ENCODE peak calls at places on chromosomes 11 and 22, in nine cellular contexts. Q is ovary, O is GM13977, J is GM23338, A is fibroblast of lung, T is astrocyte of the spinal cord, L is mesothelial cell of epicardium, K is heart left ventricle, B is A549. G is an unnamed sample.
A peak's percentile ranks its signal among the peaks of the same experiment; 100 is the strongest.

GRCh38 chr11:45110562-45110961 is 35.9 kb upstream of the PRDM11 start:
- DNase-seq in B (peak; percentile 70), K (peak; percentile 45), O (peak; percentile 71), Q (peak; percentile 23), T (peak; percentile 70), A (peak; percentile 77), L (no peak), J (peak; percentile 89), G (peak; percentile 48)

GRCh38 chr11:6321961-6322362 is 1.7 kb upstream of the CAVIN3 start:
- DNase-seq in K (no peak), T (peak; percentile 65), A (peak; percentile 61), J (peak; percentile 18), O (no peak), B (no peak), L (no peak), Q (no peak), G (peak; percentile 35)

GRCh38 chr11:61972796-61973602 is 5.6 kb upstream of the FTH1 start:
- DNase-seq in K (no peak), L (no peak), B (no peak), T (peak; percentile 87), A (peak; percentile 93), O (no peak), Q (no peak), J (no peak), G (no peak)

GRCh38 chr22:25081409-25081824 is 118.2 kb upstream of the CRYBB3 start:
- DNase-seq in B (peak; percentile 49), L (no peak), Q (no peak), K (no peak), O (peak; percentile 75), J (peak; percentile 73), T (no peak), A (peak; percentile 14), G (peak; percentile 79)

GRCh38 chr11:12784987-12785386 is 110.8 kb downstream of the TEAD1 start:
- DNase-seq in Q (no peak), B (no peak), T (no peak), L (no peak), K (no peak), O (no peak), A (no peak), J (no peak), G (no peak)

GRCh38 chr11:92332986-92333385 is 108.4 kb downstream of the FAT3 start:
- DNase-seq in J (no peak), A (peak; percentile 89), Q (no peak), K (no peak), L (no peak), B (no peak), O (no peak), T (peak; percentile 43), G (no peak)

GRCh38 chr11:2831826-2832717 is 53.5 kb downstream of the CDKN1C start:
- DNase-seq in L (no peak), A (no peak), J (no peak), O (no peak), Q (no peak), K (no peak), T (no peak), B (no peak), G (no peak)

GRCh38 chr22:20154602-20155183 is 3.8 kb upstream of the CCDC188 start:
- DNase-seq in J (peak; percentile 58), Q (no peak), L (no peak), O (no peak), K (no peak), T (no peak), B (peak; percentile 16), A (no peak), G (no peak)

GRCh38 chr11:75474878-75475766 is 42.1 kb upstream of the KLHL35 start:
- DNase-seq in T (peak; percentile 29), K (peak; percentile 66), Q (peak; percentile 62), A (peak; percentile 52), L (no peak), J (peak; percentile 95), O (peak; percentile 58), B (no peak), G (peak; percentile 92)

GRCh38 chr11:19953342-19953741 is 206.9 kb downstream of the DBX1 start:
- DNase-seq in B (peak; percentile 21), Q (no peak), J (peak; percentile 84), T (peak; percentile 63), O (no peak), L (no peak), A (peak; percentile 35), K (no peak), G (no peak)

GRCh38 chr11:1041936-1042608 is 5.6 kb upstream of the MUC6 start:
- DNase-seq in T (no peak), J (no peak), O (no peak), B (peak; percentile 44), Q (no peak), A (no peak), L (no peak), K (no peak), G (no peak)
- TF ChIP-seq CTCF in T (no peak), J (no peak), O (no peak), B (no peak), Q (no peak), A (no peak), L (no peak), K (no peak), G (no peak)

DNA sequence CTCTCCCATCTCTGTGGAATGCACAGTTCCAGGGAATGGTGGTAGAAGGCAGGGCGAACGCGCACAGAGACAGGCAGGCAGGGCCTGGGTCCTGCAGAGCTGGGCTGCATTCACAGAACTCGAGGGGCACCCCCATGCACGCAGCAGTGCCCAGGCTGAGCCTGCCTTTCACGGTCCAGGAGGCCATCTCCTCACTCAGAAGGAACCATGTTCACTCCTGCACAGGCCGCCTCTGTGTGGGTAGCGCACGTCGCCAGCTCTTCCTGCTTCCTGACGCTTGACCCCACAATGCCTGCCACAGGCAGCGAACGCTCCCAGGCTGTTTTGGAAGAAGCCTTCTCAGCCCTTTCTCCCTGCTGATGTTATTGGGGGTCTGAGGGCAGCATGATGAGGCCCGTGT is 98.8 kb upstream of the BID start:
- DNase-seq in O (no peak), T (no peak), B (no peak), J (no peak), L (no peak), K (no peak), Q (no peak), A (no peak), G (no peak)
- TF ChIP-seq CTCF in O (no peak), T (no peak), B (no peak), J (no peak), L (no peak), K (no peak), Q (no peak), A (no peak), G (no peak)

DNA sequence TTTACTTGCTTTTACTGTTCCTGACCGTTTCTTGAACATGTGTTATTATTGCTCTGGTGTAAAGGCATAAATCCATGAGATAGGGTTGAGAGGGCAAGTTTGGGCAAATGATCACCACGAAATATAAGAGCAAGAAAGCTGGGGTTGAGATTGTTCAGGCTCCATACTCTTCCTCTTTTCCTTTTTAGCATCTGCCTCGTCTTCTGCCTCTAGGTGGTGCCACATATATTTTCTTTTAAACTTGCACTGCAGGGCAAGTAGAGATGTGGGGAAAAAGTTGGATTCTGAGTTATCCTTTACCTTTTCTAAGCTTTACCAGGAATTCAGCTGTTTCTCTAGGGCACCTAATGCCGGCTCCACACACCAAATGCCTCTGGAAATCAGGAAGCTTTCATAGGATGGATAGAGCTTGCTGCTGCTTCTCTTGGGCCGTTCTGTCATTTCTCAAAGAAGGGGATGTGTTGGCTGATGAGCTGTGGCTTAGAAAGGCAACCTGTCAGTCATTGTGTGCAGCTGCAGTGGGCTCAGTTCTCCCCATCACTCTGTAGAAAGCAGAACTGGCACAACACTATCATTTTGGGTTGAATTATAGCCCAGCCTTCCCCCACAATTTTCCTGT is 98.2 kb downstream of the LDLRAD3 start:
- DNase-seq in T (peak; percentile 30), L (no peak), K (no peak), J (peak; percentile 43), B (no peak), O (peak; percentile 37), Q (no peak), A (no peak), G (peak; percentile 4)
- TF ChIP-seq CTCF in T (peak; percentile 64), L (no peak), K (peak; percentile 60), J (peak; percentile 61), B (peak; percentile 65), O (peak; percentile 62), Q (no peak), A (peak; percentile 72), G (peak; percentile 11)

DNA sequence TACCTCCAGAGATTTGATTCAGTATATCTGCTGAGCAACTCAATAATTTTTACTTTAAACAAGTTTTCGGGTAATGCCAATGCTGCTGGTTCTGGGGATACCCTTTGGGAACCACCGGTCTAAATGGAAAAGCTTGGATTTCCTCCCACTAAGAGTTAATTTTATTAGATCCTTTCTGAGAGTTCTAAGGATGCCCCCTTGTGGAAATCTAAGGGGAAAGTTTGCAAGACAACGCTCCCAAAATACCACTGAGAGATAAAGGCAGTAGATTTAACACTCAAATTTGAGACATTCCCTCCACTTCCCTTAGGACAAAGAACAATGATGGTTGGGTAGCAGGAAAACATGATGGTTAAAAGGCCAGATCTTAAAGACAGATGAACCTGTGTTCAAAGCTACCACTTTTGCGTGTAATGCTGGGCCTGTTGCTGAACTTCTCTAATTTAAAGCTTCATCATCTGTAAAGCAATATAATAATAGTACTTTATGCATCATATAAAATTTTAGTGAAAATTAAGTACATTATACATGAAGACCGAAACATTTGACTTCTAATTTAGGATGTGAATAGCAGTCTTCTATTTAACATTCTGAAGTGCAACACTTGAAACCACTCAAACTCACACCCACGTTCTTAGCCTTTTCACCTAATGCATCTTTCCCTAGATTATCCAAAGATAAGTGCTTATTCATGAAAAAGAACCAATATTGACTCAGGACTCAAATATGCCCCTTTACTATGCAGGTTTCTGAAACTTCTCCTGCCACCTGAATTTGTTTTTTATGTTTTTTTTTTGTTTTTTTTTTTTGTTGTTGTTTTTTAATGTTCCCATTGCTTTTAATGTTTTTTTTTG is 110.1 kb upstream of the LUZP2 start:
- DNase-seq in L (no peak), A (peak; percentile 69), O (no peak), K (no peak), Q (no peak), J (peak; percentile 83), T (peak; percentile 50), B (no peak), G (no peak)
- TF ChIP-seq CTCF in L (peak; percentile 43), A (peak; percentile 64), O (peak; percentile 12), K (peak; percentile 39), Q (no peak), J (peak; percentile 67), T (peak; percentile 61), B (no peak), G (no peak)

DNA sequence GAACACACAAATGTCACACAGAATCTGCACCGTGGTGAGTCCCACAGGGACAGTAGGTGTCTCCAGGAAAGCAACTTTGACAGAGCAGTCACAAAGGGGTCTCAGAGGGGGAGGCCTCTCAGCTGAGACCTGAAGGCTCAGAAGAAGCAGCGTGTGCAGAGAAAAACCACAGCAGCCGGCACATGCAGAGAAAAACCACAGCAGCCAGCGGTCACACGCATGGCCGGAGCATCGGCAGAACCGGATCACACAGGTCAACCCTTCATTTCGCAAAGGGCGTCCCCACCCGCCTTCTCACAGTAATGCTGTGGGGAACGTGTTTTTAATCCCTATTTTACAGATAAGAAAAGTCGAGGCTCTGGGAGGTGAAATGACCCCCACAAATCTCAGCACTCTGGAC is 101.6 kb upstream of the PRR5 start:
- DNase-seq in T (no peak), B (no peak), A (no peak), Q (no peak), L (no peak), J (no peak), O (no peak), K (no peak), G (no peak)
- TF ChIP-seq CTCF in T (no peak), B (no peak), A (no peak), Q (no peak), L (no peak), J (no peak), O (no peak), K (no peak), G (no peak)

G was measured in activated CD8-positive, alpha-beta T cell treated with anti-CD3 and anti-CD28 coated beads for 36 hours.